ENCODE peak calls at places on chromosomes 4 and X, in nine cellular contexts. K is CD8-positive, alpha-beta T cell; A is BJ; I is activated naive CD4-positive, alpha-beta T cell; Q is thyroid gland; P is GM03348; V is neural crest cell; W is nucleus accumbens; H is ecto neural progenitor cell. F is an unnamed sample.

GRCh38 chr4:120331486-120332281 is 265.0 kb upstream of the MAD2L1 start:
- DNase-seq in K (no peak), A (no peak), I (no peak), Q (no peak), P (no peak), V (no peak), W (no peak), H (no peak), F (no peak)

GRCh38 chr4:118920247-118920646 is 31.6 kb downstream of the SYNPO2 start:
- DNase-seq in K (no peak), A (no peak), I (no peak), Q (peak), P (no peak), V (no peak), W (no peak), H (no peak), F (no peak)

GRCh38 chrX:25442501-25442900 is 426.7 kb upstream of the ARX start:
- DNase-seq in K (no peak), A (no peak), I (no peak), Q (no peak), P (no peak), V (no peak), W (no peak), H (no peak), F (peak)

GRCh38 chrX:112056886-112057285 is 25.7 kb downstream of the TRPC5 start:
- DNase-seq in K (no peak), A (no peak), I (no peak), Q (peak), P (no peak), V (no peak), W (no peak), H (no peak), F (no peak)

GRCh38 chr4:16659120-16659519 is 239.3 kb downstream of the LDB2 start:
- DNase-seq in K (no peak), A (peak), I (no peak), Q (peak), P (peak), V (no peak), W (no peak), H (no peak), F (no peak)

GRCh38 chr4:141195095-141195707 is 25.5 kb upstream of the ZNF330 start:
- DNase-seq in K (no peak), A (no peak), I (no peak), Q (no peak), P (no peak), V (no peak), W (no peak), H (no peak), F (no peak)

GRCh38 chrX:20530319-20530979 is 263.7 kb upstream of the RPS6KA3 start:
- DNase-seq in K (peak), A (no peak), I (peak), Q (peak), P (peak), V (peak), W (peak), H (peak), F (peak)

GRCh38 chrX:134990475-134991473 is at the start of gene SMIM10:
- DNase-seq in K (peak), A (no peak), I (peak), Q (peak), P (peak), V (peak), W (peak), H (peak), F (peak)

GRCh38 chrX:143486105-143486504 is 31.2 kb downstream of the SPANXN3 start:
- DNase-seq in K (no peak), A (no peak), I (no peak), Q (no peak), P (no peak), V (no peak), W (no peak), H (no peak), F (no peak)

GRCh38 chrX:107894038-107894437 is 68.4 kb downstream of the MID2 start:
- DNase-seq in K (peak), A (no peak), I (no peak), Q (no peak), P (peak), V (peak), W (no peak), H (no peak), F (peak)

GRCh38 chrX:31847773-31848172 is 775.9 kb upstream of the FTHL17 start:
- DNase-seq in K (no peak), A (no peak), I (no peak), Q (no peak), P (no peak), V (no peak), W (no peak), H (no peak), F (no peak)

GRCh38 chr4:124854968-124855367 is 142.4 kb upstream of the ANKRD50 start:
- DNase-seq in K (no peak), A (peak), I (no peak), Q (no peak), P (peak), V (no peak), W (no peak), H (no peak), F (no peak)

GRCh38 chr4:8607603-8608481 is 15.3 kb downstream of the CPZ start:
- DNase-seq in K (peak), A (no peak), I (peak), Q (no peak), P (peak), V (peak), W (no peak), H (peak), F (peak)

GRCh38 chrX:48971325-48972213 is at the start of gene KCND1:
- DNase-seq in K (no peak), A (no peak), I (no peak), Q (peak), P (peak), V (no peak), W (peak), H (peak), F (no peak)

GRCh38 chrX:107776649-107777535 is 641 bp upstream of the NCBP2L start:
- DNase-seq in K (peak), A (peak), I (peak), Q (peak), P (peak), V (peak), W (peak), H (peak), F (peak)

GRCh38 chr4:107619065-107619464 is 101.0 kb downstream of the PAPSS1 start:
- DNase-seq in K (no peak), A (peak), I (no peak), Q (peak), P (peak), V (no peak), W (no peak), H (no peak), F (no peak)

GRCh38 chrX:1778817-1779216 is 164.0 kb downstream of the ASMT start:
- DNase-seq in K (no peak), A (no peak), I (no peak), Q (no peak), P (no peak), V (no peak), W (no peak), H (no peak), F (no peak)

GRCh38 chr4:48483006-48483776 is at the start of gene SLC10A4:
- DNase-seq in K (no peak), A (no peak), I (no peak), Q (peak), P (peak), V (peak), W (no peak), H (peak), F (peak)

GRCh38 chr4:170001688-170002267 is 24.4 kb downstream of the MFAP3L start:
- DNase-seq in K (no peak), A (no peak), I (no peak), Q (no peak), P (no peak), V (no peak), W (no peak), H (no peak), F (no peak)

GRCh38 chr4:4819213-4819606 is 40.3 kb upstream of the MSX1 start:
- DNase-seq in K (no peak), A (no peak), I (no peak), Q (no peak), P (no peak), V (no peak), W (no peak), H (peak), F (no peak)

GRCh38 chrX:49960061-49960460 is 37.7 kb downstream of the CLCN5 start:
- DNase-seq in K (no peak), A (no peak), I (no peak), Q (no peak), P (no peak), V (no peak), W (no peak), H (no peak), F (no peak)

GRCh38 chr4:131584587-131584986 is 1564.5 kb upstream of the PCDH10 start:
- DNase-seq in K (no peak), A (no peak), I (no peak), Q (no peak), P (no peak), V (no peak), W (no peak), H (no peak), F (no peak)

GRCh38 chr4:39563448-39563847 is 36.2 kb upstream of the UGDH start:
- DNase-seq in K (no peak), A (no peak), I (no peak), Q (no peak), P (no peak), V (no peak), W (no peak), H (no peak), F (no peak)

GRCh38 chrX:104130808-104131207 is 18.5 kb downstream of the ZCCHC18 start:
- DNase-seq in K (no peak), A (no peak), I (no peak), Q (no peak), P (no peak), V (no peak), W (no peak), H (no peak), F (no peak)

GRCh38 chr4:177413092-177413491 is 29.1 kb downstream of the AGA start:
- DNase-seq in K (no peak), A (no peak), I (no peak), Q (no peak), P (no peak), V (no peak), W (no peak), H (no peak), F (no peak)

GRCh38 chr4:19382993-19383392 is 868.7 kb upstream of the SLIT2 start:
- DNase-seq in K (no peak), A (peak), I (no peak), Q (no peak), P (peak), V (no peak), W (no peak), H (no peak), F (no peak)

GRCh38 chr4:150862829-150863228 is 152.3 kb downstream of the LRBA start:
- DNase-seq in K (no peak), A (no peak), I (no peak), Q (no peak), P (no peak), V (no peak), W (no peak), H (no peak), F (no peak)

GRCh38 chrX:105282077-105282476 is 61.6 kb upstream of the TEX13A start:
- DNase-seq in K (no peak), A (no peak), I (no peak), Q (no peak), P (no peak), V (no peak), W (no peak), H (no peak), F (no peak)

GRCh38 chrX:132855760-132856341 is 102.6 kb downstream of the HS6ST2 start:
- DNase-seq in K (no peak), A (no peak), I (no peak), Q (no peak), P (no peak), V (no peak), W (no peak), H (no peak), F (no peak)

GRCh38 chr4:128310266-128310697 is 22.7 kb upstream of the PGRMC2 start:
- DNase-seq in K (no peak), A (no peak), I (no peak), Q (peak), P (no peak), V (no peak), W (no peak), H (peak), F (no peak)

GRCh38 chr4:40251366-40251765 is 54.5 kb downstream of the RHOH start:
- DNase-seq in K (no peak), A (no peak), I (no peak), Q (no peak), P (no peak), V (no peak), W (no peak), H (no peak), F (no peak)

GRCh38 chrX:150360331-150360730 is 2.8 kb upstream of the MAMLD1 start:
- DNase-seq in K (no peak), A (no peak), I (no peak), Q (no peak), P (no peak), V (no peak), W (no peak), H (peak), F (no peak)

GRCh38 chr4:41632481-41633073 is 94.6 kb downstream of the LIMCH1 start:
- DNase-seq in K (no peak), A (no peak), I (no peak), Q (no peak), P (peak), V (no peak), W (no peak), H (no peak), F (no peak)

GRCh38 chrX:75989806-75990590 is 182.9 kb upstream of the PBDC1 start:
- DNase-seq in K (no peak), A (no peak), I (no peak), Q (no peak), P (no peak), V (no peak), W (no peak), H (no peak), F (no peak)

GRCh38 chr4:2341261-2341841 is 77.1 kb downstream of the ZFYVE28 start:
- DNase-seq in K (peak), A (no peak), I (no peak), Q (no peak), P (no peak), V (no peak), W (no peak), H (no peak), F (no peak)

F was measured in HAP-1.